ENCODE peak calls at places on chromosomes 7 and 10, in ten cellular contexts. X, E, K, F, A, D, H, N, O and B are unnamed samples.
A peak's percentile ranks its signal among the peaks of the same experiment; 100 is the strongest.

GRCh38 chr7:148492157-148492860 is 98.3 kb upstream of the C7orf33 start:
- DNase-seq in F (no peak), D (no peak), O (peak; percentile 1), K (no peak), H (no peak), E (no peak), A (no peak), N (no peak), X (no peak), B (no peak)

GRCh38 chr10:21501731-21502370 is 23.6 kb downstream of the SKIDA1 start:
- DNase-seq in X (no peak), D (no peak), O (no peak), H (no peak), F (no peak), K (peak; percentile 51), N (no peak), A (no peak), E (no peak), B (peak; percentile 11)

GRCh38 chr7:142885311-142886230 is at the start of gene TRPV6:
- DNase-seq in O (no peak), A (peak; percentile 67), X (peak; percentile 82), N (no peak), F (no peak), K (no peak), E (no peak), D (no peak), H (peak; percentile 65), B (peak; percentile 83)

GRCh38 chr7:25216837-25217236 is 11.4 kb downstream of the NPVF start:
- DNase-seq in H (no peak), O (peak; percentile 57), F (no peak), E (peak; percentile 35), D (peak; percentile 33), A (no peak), N (peak; percentile 59), K (peak; percentile 39), X (no peak), B (no peak)

GRCh38 chr10:69504576-69505250 is 53.4 kb downstream of the TSPAN15 start:
- DNase-seq in H (no peak), E (no peak), N (no peak), X (no peak), A (no peak), O (no peak), K (no peak), D (no peak), F (no peak), B (peak; percentile 75)

GRCh38 chr10:60312818-60313588 is 76.7 kb downstream of the ANK3 start:
- DNase-seq in E (no peak), N (no peak), X (no peak), F (no peak), K (no peak), A (no peak), O (peak; percentile 79), D (peak; percentile 32), H (no peak), B (no peak)

GRCh38 chr7:120877706-120878105 is 19.8 kb upstream of the TSPAN12 start:
- DNase-seq in H (no peak), E (no peak), D (no peak), N (no peak), A (no peak), X (no peak), K (no peak), F (no peak), O (peak; percentile 24), B (no peak)

GRCh38 chr7:106279425-106280182 is 5.2 kb downstream of the NAMPT start:
- DNase-seq in D (no peak), F (no peak), X (no peak), H (no peak), E (no peak), O (no peak), A (no peak), K (no peak), N (peak; percentile 58), B (no peak)

GRCh38 chr10:53579773-53580172 is 807.2 kb upstream of the MBL2 start:
- DNase-seq in A (no peak), F (no peak), K (no peak), D (no peak), E (no peak), H (no peak), O (no peak), N (no peak), X (no peak), B (no peak)

GRCh38 chr10:15169555-15170407 is 1.3 kb upstream of the NMT2 start:
- DNase-seq in A (peak; percentile 40), K (peak; percentile 29), O (no peak), F (no peak), X (no peak), D (no peak), H (no peak), N (peak; percentile 41), E (no peak), B (no peak)

GRCh38 chr7:125555921-125556320 is 626.3 kb upstream of the POT1 start:
- DNase-seq in H (no peak), F (no peak), N (no peak), O (no peak), A (no peak), D (no peak), X (no peak), K (no peak), E (no peak), B (no peak)

GRCh38 chr7:127586346-127586745 is 950 bp upstream of the GCC1 start:
- DNase-seq in F (no peak), O (no peak), K (no peak), N (no peak), E (no peak), D (no peak), H (no peak), A (no peak), X (no peak), B (no peak)

GRCh38 chr10:86313621-86314041 is 53.0 kb downstream of the GRID1 start:
- DNase-seq in D (no peak), E (no peak), F (no peak), H (no peak), A (no peak), N (no peak), K (no peak), O (no peak), X (peak; percentile 32), B (no peak)

GRCh38 chr7:134788191-134788590 is 8.8 kb downstream of the CALD1 start:
- DNase-seq in F (no peak), O (no peak), X (no peak), D (no peak), K (no peak), A (no peak), N (no peak), H (no peak), E (no peak), B (no peak)

GRCh38 chr10:75400769-75401568 is 595 bp downstream of the ZNF503 start:
- DNase-seq in F (peak; percentile 63), D (no peak), A (peak; percentile 66), E (no peak), H (no peak), N (peak; percentile 40), X (peak; percentile 83), O (peak; percentile 75), K (no peak), B (peak; percentile 88)
- TF ChIP-seq CTCF in F (no peak), D (no peak), A (no peak), E (peak; percentile 26), H (no peak), N (no peak), X (no peak), O (no peak), K (no peak), B (no peak)

DNA sequence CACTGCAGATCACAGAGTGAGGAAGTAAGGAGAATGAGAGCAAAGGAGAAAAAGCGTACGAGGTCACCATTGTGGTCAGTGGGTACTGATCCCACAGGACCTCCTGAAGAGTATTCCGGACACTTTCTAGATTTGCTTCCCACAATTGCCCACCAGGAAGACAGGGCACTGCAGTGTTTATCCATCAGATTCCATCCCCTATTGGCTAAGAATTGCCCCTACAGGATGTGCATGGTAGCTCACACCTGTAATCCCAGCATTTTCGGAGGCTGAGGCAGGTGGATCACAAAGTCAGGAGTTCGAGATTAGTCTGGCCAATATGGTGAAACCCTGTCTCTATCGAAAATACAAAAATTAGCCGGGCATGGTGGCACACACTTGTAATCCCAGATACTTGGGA is 5.3 kb upstream of the FHIP2A start:
- DNase-seq in H (no peak), X (no peak), A (no peak), K (no peak), N (no peak), D (no peak), E (no peak), F (no peak), O (no peak), B (no peak)
- TF ChIP-seq CTCF in H (no peak), X (no peak), A (no peak), K (no peak), N (no peak), D (no peak), E (no peak), F (no peak), O (no peak), B (no peak)

GRCh38 chr10:101840741-101841453 is 2.7 kb downstream of the KCNIP2 start:
- DNase-seq in N (peak; percentile 92), K (peak; percentile 62), H (no peak), X (peak; percentile 89), O (peak; percentile 83), E (no peak), F (peak; percentile 81), D (peak; percentile 51), A (peak; percentile 83), B (peak; percentile 94)

GRCh38 chr10:101840102-101840684 is 3.4 kb downstream of the KCNIP2 start:
- DNase-seq in K (no peak), O (peak; percentile 41), H (no peak), E (no peak), A (no peak), D (no peak), X (no peak), F (no peak), N (peak; percentile 47), B (no peak)

GRCh38 chr10:101845903-101846302 is 2.3 kb upstream of the KCNIP2 start:
- DNase-seq in H (no peak), F (no peak), E (no peak), K (no peak), O (no peak), X (no peak), D (no peak), A (no peak), N (no peak), B (no peak)

GRCh38 chr10:101841826-101842225 is 1.8 kb downstream of the KCNIP2 start:
- DNase-seq in X (no peak), H (no peak), O (no peak), A (no peak), K (no peak), E (no peak), D (no peak), N (no peak), F (no peak), B (no peak)

GRCh38 chr10:101843032-101843991 is at the start of gene KCNIP2:
- DNase-seq in X (peak; percentile 75), E (no peak), K (no peak), H (peak; percentile 33), O (no peak), F (no peak), A (no peak), N (peak; percentile 70), D (no peak), B (no peak)
- TF ChIP-seq CTCF in X (peak; percentile 56), E (no peak), K (peak; percentile 28), H (no peak), O (peak; percentile 27), F (peak; percentile 30), A (no peak), N (peak; percentile 65), D (peak; percentile 57), B (peak; percentile 60)

DNA sequence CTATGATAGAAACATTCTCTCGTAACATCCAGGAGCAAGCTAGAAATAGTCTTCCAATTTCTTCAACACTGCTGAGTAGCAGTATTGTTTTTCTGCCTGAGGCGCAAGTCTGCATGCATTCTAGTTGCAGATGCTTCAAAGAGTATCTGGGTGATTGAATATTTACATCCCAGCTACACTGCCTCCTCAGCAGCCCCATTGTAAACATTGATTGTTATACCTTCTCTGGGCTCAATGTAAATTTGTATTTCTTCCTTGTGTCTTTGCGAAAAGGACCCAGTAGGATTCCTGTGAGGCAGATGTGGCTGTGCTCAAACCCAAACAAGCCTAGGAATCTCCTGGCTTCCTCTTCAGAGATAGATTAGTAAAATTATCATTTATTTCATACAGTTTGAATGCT is 320.7 kb downstream of the CDC14C start:
- DNase-seq in F (no peak), E (no peak), X (no peak), K (no peak), A (no peak), D (no peak), N (no peak), O (no peak), H (no peak), B (no peak)
- TF ChIP-seq CTCF in F (no peak), E (no peak), X (no peak), K (no peak), A (no peak), D (no peak), N (no peak), O (no peak), H (no peak), B (no peak)